ENCODE peak calls at places on chromosome 20, in seven cellular contexts. B is SK-N-SH; D is NCI-H1930; E is activated naive CD4-positive, alpha-beta T cell; J is GM23248; L is HepG2; F is activated T-cell treated with anti-CD3 and anti-CD28 coated beads, Interleukin-2, amount 50 U/mL, for 72 hours. W is an unnamed sample.

GRCh38 chr20:37804584-37805566 is 98.1 kb upstream of the VSTM2L start:
- DNase-seq in D (no peak), B (peak), E (no peak), J (no peak), L (no peak), F (no peak), W (peak)

GRCh38 chr20:47102629-47103028 is 208.0 kb downstream of the EYA2 start:
- DNase-seq in E (no peak), D (no peak), F (no peak), B (no peak), L (no peak), J (peak), W (no peak)

GRCh38 chr20:40860487-40860902 is 168.1 kb upstream of the TOP1 start:
- DNase-seq in F (no peak), D (no peak), E (no peak), L (no peak), J (peak), B (no peak), W (no peak)

GRCh38 chr20:38859070-38859690 is 53.7 kb downstream of the PPP1R16B start:
- DNase-seq in L (no peak), D (no peak), E (no peak), J (no peak), F (peak), B (no peak), W (peak)

GRCh38 chr20:63702036-63702665 is 5.6 kb downstream of the ARFRP1 start:
- DNase-seq in D (no peak), F (no peak), J (no peak), E (no peak), L (no peak), B (peak), W (no peak)

GRCh38 chr20:24657211-24657610 is 187.8 kb downstream of the SYNDIG1 start:
- DNase-seq in F (no peak), D (no peak), E (no peak), B (no peak), L (no peak), J (peak), W (no peak)

GRCh38 chr20:34559311-34560140 is 1.0 kb downstream of the MAP1LC3A start:
- DNase-seq in L (no peak), J (peak), E (no peak), F (no peak), B (peak), D (no peak), W (no peak)

GRCh38 chr20:24503352-24503931 is 34.0 kb downstream of the SYNDIG1 start:
- DNase-seq in D (no peak), F (no peak), J (peak), E (no peak), L (no peak), B (no peak), W (no peak)

GRCh38 chr20:4375881-4376280 is 345.8 kb upstream of the PRND start:
- DNase-seq in D (no peak), F (no peak), J (peak), L (no peak), E (no peak), B (no peak), W (no peak)

GRCh38 chr20:7742479-7742878 is 197.8 kb downstream of the HAO1 start:
- DNase-seq in D (no peak), E (no peak), F (no peak), L (no peak), J (peak), B (no peak), W (no peak)

GRCh38 chr20:62368629-62369507 is 1.8 kb upstream of the LAMA5 start:
- DNase-seq in F (no peak), L (peak), J (peak), B (peak), E (no peak), D (no peak), W (no peak)

GRCh38 chr20:63023071-63023835 is 16.5 kb upstream of the BHLHE23 start:
- DNase-seq in E (no peak), F (no peak), D (no peak), B (no peak), L (no peak), J (no peak), W (no peak)